ENCODE peak calls at places on chromosomes 5 and 9, in six cellular contexts. I is lower lobe of right lung, X is H9, N is pancreas, P is T-helper 1 cell, V is left ventricle myocardium superior. H is an unnamed sample.

GRCh38 chr5:93274291-93274690 is 306.7 kb downstream of the NR2F1-AS1 start:
- DNase-seq in I (no peak), X (no peak), N (no peak), P (no peak), V (no peak), H (no peak)

GRCh38 chr9:89038354-89039091 is 47.3 kb downstream of the S1PR3 start:
- DNase-seq in I (no peak), X (no peak), N (no peak), P (no peak), V (no peak), H (no peak)

GRCh38 chr9:116605060-116605459 is 82.0 kb upstream of the TRIM32 start:
- DNase-seq in I (no peak), X (no peak), N (no peak), P (no peak), V (peak), H (no peak)

GRCh38 chr5:151284392-151284967 is 19.1 kb downstream of the SLC36A3 start:
- DNase-seq in I (no peak), X (peak), N (no peak), P (no peak), V (no peak), H (no peak)

GRCh38 chr5:41403846-41404245 is 106.6 kb downstream of the PLCXD3 start:
- DNase-seq in I (no peak), X (no peak), N (no peak), P (no peak), V (no peak), H (no peak)

GRCh38 chr9:92964981-92965758 is 17.8 kb downstream of the FGD3 start:
- DNase-seq in I (peak), X (no peak), N (no peak), P (no peak), V (peak), H (peak)

GRCh38 chr5:42924226-42924625 is 112.5 kb upstream of the SELENOP start:
- DNase-seq in I (no peak), X (no peak), N (no peak), P (no peak), V (no peak), H (peak)

GRCh38 chr9:126428524-126429175 is 102.0 kb downstream of the MVB12B start:
- DNase-seq in I (no peak), X (no peak), N (no peak), P (no peak), V (no peak), H (peak)

GRCh38 chr5:118447350-118447749 is 541.0 kb downstream of the DTWD2 start:
- DNase-seq in I (no peak), X (no peak), N (no peak), P (no peak), V (no peak), H (no peak)

GRCh38 chr5:66329078-66329477 is 185.0 kb downstream of the SREK1 start:
- DNase-seq in I (no peak), X (no peak), N (no peak), P (no peak), V (no peak), H (no peak)

GRCh38 chr5:66551920-66552319 is 44.3 kb upstream of the MAST4 start:
- DNase-seq in I (no peak), X (no peak), N (no peak), P (no peak), V (no peak), H (no peak)

GRCh38 chr9:122228191-122228905 is 409 bp downstream of the LHX6 start:
- DNase-seq in I (no peak), X (no peak), N (peak), P (no peak), V (no peak), H (peak)

GRCh38 chr9:106753155-106753671 is 109.8 kb upstream of the ZNF462 start:
- DNase-seq in I (no peak), X (no peak), N (no peak), P (no peak), V (no peak), H (no peak)